ENCODE peak calls at places on chromosomes 1 and 21, in five cellular contexts. One of them, this sample, is unnamed. For H3K9me3, the result is how much of the 10 kb centered on the place peaks cover.

GRCh38 chr1:77639056-77639455 is 43.4 kb downstream of the ZZZ3 start:
- DNase-seq in upper lobe of left lung: no peak
- DNase-seq in breast epithelium: no peak
- DNase-seq in body of pancreas: no peak
- DNase-seq in stomach: no peak
- DNase-seq in this sample: no peak

GRCh38 chr1:16015960-16016901 is 1.6 kb downstream of the HSPB7 start:
- DNase-seq in upper lobe of left lung: no peak
- DNase-seq in breast epithelium: no peak
- DNase-seq in body of pancreas: no peak
- DNase-seq in stomach: no peak
- DNase-seq in this sample: no peak

GRCh38 chr1:162859210-162859609 is 1.8 kb downstream of the CCDC190 start:
- DNase-seq in upper lobe of left lung: no peak
- DNase-seq in breast epithelium: no peak
- DNase-seq in body of pancreas: no peak
- DNase-seq in stomach: no peak
- DNase-seq in this sample: no peak

GRCh38 chr1:212269306-212269705 is 15.9 kb upstream of the PPP2R5A start:
- DNase-seq in upper lobe of left lung: no peak
- DNase-seq in breast epithelium: no peak
- DNase-seq in body of pancreas: no peak
- DNase-seq in stomach: no peak
- DNase-seq in this sample: no peak

GRCh38 chr1:172399369-172400072 is 21.0 kb upstream of the C1orf105 start:
- DNase-seq in upper lobe of left lung: no peak
- DNase-seq in breast epithelium: no peak
- DNase-seq in body of pancreas: peak
- DNase-seq in stomach: peak
- DNase-seq in this sample: no peak

GRCh38 chr21:41712730-41713129 is 54.1 kb downstream of the RIPK4 start:
- DNase-seq in upper lobe of left lung: no peak
- DNase-seq in breast epithelium: no peak
- DNase-seq in body of pancreas: no peak
- DNase-seq in stomach: no peak
- DNase-seq in this sample: no peak

GRCh38 chr21:39217356-39218081 is 34.3 kb upstream of the PSMG1 start:
- DNase-seq in upper lobe of left lung: no peak
- DNase-seq in breast epithelium: no peak
- DNase-seq in body of pancreas: no peak
- DNase-seq in stomach: no peak
- DNase-seq in this sample: no peak

GRCh38 chr1:23798662-23799142 is 1.9 kb downstream of the GALE start:
- DNase-seq in upper lobe of left lung: no peak
- DNase-seq in breast epithelium: no peak
- DNase-seq in body of pancreas: peak
- DNase-seq in stomach: peak
- DNase-seq in this sample: no peak

GRCh38 chr1:109274533-109275476 is 8.1 kb downstream of the PSRC1 start:
- DNase-seq in upper lobe of left lung: peak
- DNase-seq in breast epithelium: peak
- DNase-seq in body of pancreas: peak
- DNase-seq in stomach: peak
- DNase-seq in this sample: peak

GRCh38 chr21:16551101-16551695 is 821.4 kb downstream of the USP25 start:
- DNase-seq in upper lobe of left lung: no peak
- DNase-seq in breast epithelium: no peak
- DNase-seq in body of pancreas: no peak
- DNase-seq in stomach: no peak
- DNase-seq in this sample: no peak

GRCh38 chr1:164611754-164612642 is 53.0 kb downstream of the PBX1 start:
- DNase-seq in upper lobe of left lung: peak
- DNase-seq in breast epithelium: peak
- DNase-seq in body of pancreas: peak
- DNase-seq in stomach: peak
- DNase-seq in this sample: no peak

GRCh38 chr1:20185834-20186782 is at the start of the genes PLA2G2C and UBXN10:
- DNase-seq in upper lobe of left lung: peak
- DNase-seq in breast epithelium: peak
- DNase-seq in body of pancreas: peak
- DNase-seq in stomach: peak
- DNase-seq in this sample: peak

GRCh38 chr1:5975133-5975880 is 16.9 kb downstream of the NPHP4 start:
- DNase-seq in upper lobe of left lung: peak
- DNase-seq in breast epithelium: no peak
- DNase-seq in body of pancreas: peak
- DNase-seq in stomach: peak
- DNase-seq in this sample: peak

GRCh38 chr1:224340711-224341384 is 10.9 kb upstream of the NVL start:
- DNase-seq in upper lobe of left lung: peak
- DNase-seq in breast epithelium: no peak
- DNase-seq in body of pancreas: peak
- DNase-seq in stomach: peak
- DNase-seq in this sample: peak

GRCh38 chr1:179014123-179014522 is 11.6 kb upstream of the FAM20B start:
- DNase-seq in upper lobe of left lung: no peak
- DNase-seq in breast epithelium: no peak
- DNase-seq in body of pancreas: no peak
- DNase-seq in stomach: no peak
- DNase-seq in this sample: no peak

GRCh38 chr1:27891196-27891889 is 19.0 kb downstream of the THEMIS2 start:
- DNase-seq in upper lobe of left lung: peak
- DNase-seq in breast epithelium: no peak
- DNase-seq in body of pancreas: peak
- DNase-seq in stomach: no peak
- DNase-seq in this sample: no peak

GRCh38 chr1:231550448-231550781 is 21.9 kb downstream of the TSNAX start:
- DNase-seq in upper lobe of left lung: no peak
- DNase-seq in breast epithelium: no peak
- DNase-seq in body of pancreas: peak
- DNase-seq in stomach: no peak
- DNase-seq in this sample: peak

GRCh38 chr1:236864211-236864610 is 69.1 kb downstream of the MTR start:
- DNase-seq in upper lobe of left lung: no peak
- DNase-seq in breast epithelium: no peak
- DNase-seq in body of pancreas: no peak
- DNase-seq in stomach: no peak
- DNase-seq in this sample: no peak

GRCh38 chr1:29949676-29950075 is 713.4 kb downstream of the PTPRU start:
- DNase-seq in upper lobe of left lung: no peak
- DNase-seq in breast epithelium: no peak
- DNase-seq in body of pancreas: no peak
- DNase-seq in stomach: no peak
- DNase-seq in this sample: no peak

GRCh38 chr1:7578206-7578605 is 192.9 kb upstream of the VAMP3 start:
- DNase-seq in upper lobe of left lung: no peak
- DNase-seq in breast epithelium: no peak
- DNase-seq in body of pancreas: no peak
- DNase-seq in stomach: no peak
- DNase-seq in this sample: no peak

GRCh38 chr1:151970128-151970527 is 23.5 kb downstream of the S100A10 start:
- DNase-seq in upper lobe of left lung: no peak
- DNase-seq in breast epithelium: no peak
- DNase-seq in body of pancreas: no peak
- DNase-seq in stomach: no peak
- DNase-seq in this sample: no peak

GRCh38 chr1:5329068-5329739 is 663.0 kb downstream of the NPHP4 start:
- DNase-seq in upper lobe of left lung: no peak
- DNase-seq in breast epithelium: no peak
- DNase-seq in body of pancreas: no peak
- DNase-seq in stomach: no peak
- DNase-seq in this sample: no peak

GRCh38 chr21:29490016-29490415 is 191.3 kb downstream of the BACH1 start:
- DNase-seq in upper lobe of left lung: no peak
- DNase-seq in breast epithelium: no peak
- DNase-seq in body of pancreas: no peak
- DNase-seq in stomach: no peak
- DNase-seq in this sample: no peak

GRCh38 chr1:108704501-108704900 is 8.2 kb upstream of the FNDC7 start:
- DNase-seq in upper lobe of left lung: no peak
- DNase-seq in breast epithelium: no peak
- DNase-seq in body of pancreas: no peak
- DNase-seq in stomach: no peak
- DNase-seq in this sample: no peak

GRCh38 chr1:159171254-159171687 is at the start of gene CADM3:
- DNase-seq in upper lobe of left lung: no peak
- DNase-seq in breast epithelium: no peak
- DNase-seq in body of pancreas: no peak
- DNase-seq in stomach: no peak
- DNase-seq in this sample: peak

GRCh38 chr21:39463308-39463707 is 11.5 kb downstream of the SH3BGR start:
- DNase-seq in upper lobe of left lung: no peak
- DNase-seq in breast epithelium: no peak
- DNase-seq in body of pancreas: no peak
- DNase-seq in stomach: no peak
- DNase-seq in this sample: no peak

GRCh38 chr21:41548781-41549180 is 40.8 kb upstream of the TMPRSS2 start:
- DNase-seq in upper lobe of left lung: no peak
- DNase-seq in breast epithelium: no peak
- DNase-seq in body of pancreas: no peak
- DNase-seq in stomach: peak
- DNase-seq in this sample: no peak

GRCh38 chr21:36716836-36717235 is 17.9 kb downstream of the SIM2 start:
- DNase-seq in upper lobe of left lung: no peak
- DNase-seq in breast epithelium: no peak
- DNase-seq in body of pancreas: no peak
- DNase-seq in stomach: no peak
- DNase-seq in this sample: no peak

GRCh38 chr21:39441502-39442475 is 3.8 kb downstream of the LCA5L start:
- DNase-seq in upper lobe of left lung: no peak
- DNase-seq in breast epithelium: no peak
- DNase-seq in body of pancreas: peak
- DNase-seq in stomach: no peak
- DNase-seq in this sample: peak

GRCh38 chr1:210447456-210448057 is 118.9 kb downstream of the HHAT start:
- DNase-seq in upper lobe of left lung: no peak
- DNase-seq in breast epithelium: no peak
- DNase-seq in body of pancreas: no peak
- DNase-seq in stomach: no peak
- DNase-seq in this sample: no peak

GRCh38 chr1:49200738-49201137 is 424.0 kb upstream of the BEND5 start:
- DNase-seq in upper lobe of left lung: no peak
- DNase-seq in breast epithelium: no peak
- DNase-seq in body of pancreas: no peak
- DNase-seq in stomach: no peak
- DNase-seq in this sample: no peak

GRCh38 chr1:49197081-49197480 is 420.4 kb upstream of the BEND5 start:
- DNase-seq in upper lobe of left lung: no peak
- DNase-seq in breast epithelium: no peak
- DNase-seq in body of pancreas: no peak
- DNase-seq in stomach: no peak
- DNase-seq in this sample: no peak

GRCh38 chr1:49199564-49199963 is 422.9 kb upstream of the BEND5 start:
- DNase-seq in upper lobe of left lung: no peak
- DNase-seq in breast epithelium: no peak
- DNase-seq in body of pancreas: no peak
- DNase-seq in stomach: no peak
- DNase-seq in this sample: no peak
- H3K9me3 ChIP-seq in upper lobe of left lung: under half
- H3K9me3 ChIP-seq in breast epithelium: under half
- H3K9me3 ChIP-seq in body of pancreas: under half
- H3K9me3 ChIP-seq in stomach: under half
- H3K9me3 ChIP-seq in this sample: under half

GRCh38 chr1:2859219-2859880 is 57.9 kb upstream of the TTC34 start:
- DNase-seq in upper lobe of left lung: no peak
- DNase-seq in breast epithelium: no peak
- DNase-seq in body of pancreas: no peak
- DNase-seq in stomach: no peak
- DNase-seq in this sample: no peak
- H3K9me3 ChIP-seq in upper lobe of left lung: under half
- H3K9me3 ChIP-seq in breast epithelium: under half
- H3K9me3 ChIP-seq in body of pancreas: under half
- H3K9me3 ChIP-seq in stomach: under half
- H3K9me3 ChIP-seq in this sample: under half

DNA sequence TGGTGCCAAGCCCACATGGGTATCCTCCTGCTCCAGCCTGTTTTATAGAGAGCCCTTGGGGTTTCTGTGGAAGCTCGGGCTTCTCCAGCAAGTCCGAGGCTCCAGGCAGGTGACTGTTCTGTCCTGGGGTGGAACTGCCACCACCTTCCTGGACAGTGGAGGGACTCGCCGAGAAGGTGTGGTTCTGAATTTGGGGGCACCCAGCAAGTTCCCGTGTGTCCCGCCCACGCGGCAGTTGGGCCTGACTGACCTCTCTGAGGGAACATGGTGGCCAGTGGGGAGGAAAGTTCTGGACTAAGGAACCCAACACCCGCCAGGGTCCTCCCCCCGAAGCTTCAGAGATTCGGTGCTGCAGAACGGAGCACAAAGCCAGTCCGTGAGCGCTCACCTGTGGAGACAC is 158.1 kb upstream of the C1orf174 start:
- DNase-seq in upper lobe of left lung: no peak
- DNase-seq in breast epithelium: no peak
- DNase-seq in body of pancreas: no peak
- DNase-seq in stomach: no peak
- DNase-seq in this sample: no peak
- H3K9me3 ChIP-seq in upper lobe of left lung: under half
- H3K9me3 ChIP-seq in breast epithelium: under half
- H3K9me3 ChIP-seq in body of pancreas: under half
- H3K9me3 ChIP-seq in stomach: under half
- H3K9me3 ChIP-seq in this sample: under half

GRCh38 chr1:248243204-248243603 is 12.0 kb downstream of the OR2M4 start:
- DNase-seq in upper lobe of left lung: peak
- DNase-seq in breast epithelium: no peak
- DNase-seq in body of pancreas: peak
- DNase-seq in stomach: no peak
- DNase-seq in this sample: peak
- H3K9me3 ChIP-seq in upper lobe of left lung: under half
- H3K9me3 ChIP-seq in breast epithelium: under half
- H3K9me3 ChIP-seq in body of pancreas: under half
- H3K9me3 ChIP-seq in stomach: under half
- H3K9me3 ChIP-seq in this sample: under half

This sample was measured in BE2C.